ENCODE peak calls at places on chromosomes 16 and 17, in seven cellular contexts. C is thoracic aorta, U is Caki2, W is hypothalamus, O is hepatocyte, P is NCI-H1930, R is anterior cingulate cortex. Q is an unnamed sample.

GRCh38 chr16:28494141-28494851 is at the start of gene APOBR:
- DNase-seq in W (peak; percentile 31), O (no peak), P (no peak), R (no peak), C (no peak), U (no peak), Q (no peak)

GRCh38 chr16:49366669-49367068 is 6.9 kb upstream of the C16orf78 start:
- DNase-seq in O (no peak), R (no peak), C (no peak), W (no peak), P (no peak), U (no peak), Q (no peak)

GRCh38 chr17:68175905-68176304 is 71.9 kb upstream of the AMZ2 start:
- DNase-seq in U (no peak), R (no peak), O (no peak), C (no peak), W (no peak), P (no peak), Q (no peak)

GRCh38 chr16:15897834-15898254 is 9.4 kb upstream of the CEP20 start:
- DNase-seq in C (no peak), U (no peak), R (no peak), W (no peak), O (no peak), P (no peak), Q (no peak)

GRCh38 chr16:49342336-49343265 is 31.0 kb upstream of the C16orf78 start:
- DNase-seq in C (no peak), P (no peak), O (no peak), W (no peak), R (no peak), U (no peak), Q (no peak)

GRCh38 chr16:19389246-19389645 is 28.4 kb upstream of the TMC5 start:
- DNase-seq in W (peak; percentile 2), U (no peak), P (peak; percentile 46), R (no peak), O (peak; percentile 78), C (no peak), Q (no peak)

GRCh38 chr17:33989357-33990148 is 265.5 kb upstream of the CCL2 start:
- DNase-seq in O (no peak), R (no peak), P (no peak), C (no peak), U (no peak), W (no peak), Q (no peak)

GRCh38 chr17:59621771-59622170 is 2.1 kb downstream of the CLTC start:
- DNase-seq in R (no peak), P (no peak), C (no peak), W (no peak), U (no peak), O (no peak), Q (no peak)

GRCh38 chr16:77905356-77905920 is 116.9 kb upstream of the CLEC3A start:
- DNase-seq in R (no peak), C (no peak), W (no peak), P (peak; percentile 33), U (peak; percentile 28), O (peak; percentile 13), Q (no peak)

GRCh38 chr16:51393381-51394005 is 242.4 kb upstream of the SALL1 start:
- DNase-seq in P (no peak), O (no peak), U (peak; percentile 50), R (no peak), C (no peak), W (no peak), Q (no peak)

GRCh38 chr16:57720142-57720575 is 15.4 kb upstream of the KATNB1 start:
- DNase-seq in W (peak; percentile 46), O (peak; percentile 78), U (peak; percentile 28), P (no peak), R (no peak), C (no peak), Q (no peak)

GRCh38 chr16:57551057-57551456 is 8.6 kb downstream of the ADGRG5 start:
- DNase-seq in C (no peak), R (no peak), U (no peak), P (no peak), O (no peak), W (no peak), Q (no peak)

GRCh38 chr17:73759324-73760185 is 115.3 kb upstream of the SDK2 start:
- DNase-seq in C (no peak), P (no peak), U (no peak), W (no peak), R (no peak), O (no peak), Q (no peak)

GRCh38 chr16:82755570-82756282 is 129.0 kb downstream of the CDH13 start:
- DNase-seq in W (no peak), U (no peak), R (no peak), P (no peak), O (no peak), C (no peak), Q (no peak)

GRCh38 chr17:9468937-9469336 is 106.7 kb downstream of the STX8 start:
- DNase-seq in W (no peak), C (no peak), P (no peak), R (no peak), U (no peak), O (no peak), Q (no peak)

GRCh38 chr17:70119961-70120360 is 44.9 kb downstream of the KCNJ16 start:
- DNase-seq in C (no peak), U (no peak), O (no peak), W (no peak), R (no peak), P (no peak), Q (no peak)

GRCh38 chr16:15915555-15916081 is 27.2 kb upstream of the CEP20 start:
- DNase-seq in P (no peak), O (no peak), R (no peak), W (no peak), C (no peak), U (no peak), Q (no peak)

GRCh38 chr17:37028040-37028439 is 79.3 kb downstream of the AATF start:
- DNase-seq in P (no peak), R (no peak), U (no peak), W (no peak), C (no peak), O (no peak), Q (no peak)

GRCh38 chr16:66026211-66026610 is 340.3 kb upstream of the CDH5 start:
- DNase-seq in P (no peak), U (no peak), R (no peak), C (no peak), W (no peak), O (peak; percentile 23), Q (no peak)

GRCh38 chr16:56824335-56824734 is 40.7 kb upstream of the SLC12A3 start:
- DNase-seq in O (no peak), W (peak; percentile 16), R (no peak), U (no peak), P (peak; percentile 69), C (no peak), Q (no peak)

GRCh38 chr16:82241469-82242052 is 71.5 kb upstream of the MPHOSPH6 start:
- DNase-seq in U (no peak), C (no peak), W (no peak), O (no peak), R (no peak), P (no peak), Q (no peak)

GRCh38 chr17:63568563-63568962 is 18.3 kb downstream of the DCAF7 start:
- DNase-seq in C (no peak), U (no peak), W (no peak), O (no peak), R (no peak), P (no peak), Q (no peak)

GRCh38 chr17:12024332-12024731 is 3.7 kb downstream of the MAP2K4 start:
- DNase-seq in R (no peak), O (no peak), C (no peak), U (peak; percentile 40), W (no peak), P (no peak), Q (no peak)

GRCh38 chr17:63433746-63434591 is 12.1 kb downstream of the CYB561 start:
- DNase-seq in O (peak; percentile 52), R (no peak), C (peak; percentile 70), W (peak; percentile 18), U (no peak), P (no peak), Q (no peak)

GRCh38 chr16:50669741-50670140 is 11.4 kb downstream of the SNX20 start:
- DNase-seq in O (no peak), P (no peak), U (no peak), W (no peak), C (no peak), R (no peak), Q (no peak)

GRCh38 chr17:60604686-60605334 is 4.8 kb downstream of the PPM1D start:
- DNase-seq in O (no peak), W (no peak), P (no peak), R (no peak), U (peak; percentile 82), C (peak; percentile 64), Q (no peak)

GRCh38 chr16:50709061-50709695 is 15.8 kb downstream of the NOD2 start:
- DNase-seq in C (no peak), P (no peak), U (no peak), W (no peak), O (no peak), R (no peak), Q (no peak)

GRCh38 chr17:77132411-77133086 is 8.2 kb upstream of the SEC14L1 start:
- DNase-seq in U (no peak), O (no peak), R (no peak), C (no peak), W (no peak), P (no peak), Q (no peak)

GRCh38 chr16:88772871-88773811 is 11.9 kb downstream of the PIEZO1 start:
- DNase-seq in P (no peak), U (peak; percentile 51), O (peak; percentile 83), C (no peak), W (no peak), R (no peak), Q (no peak)

GRCh38 chr17:29084476-29085148 is 41.7 kb downstream of the PIPOX start:
- DNase-seq in U (no peak), C (no peak), P (no peak), O (peak; percentile 74), R (no peak), W (no peak), Q (peak; percentile 18)

GRCh38 chr17:41544497-41544896 is 16.4 kb upstream of the KRT19 start:
- DNase-seq in C (no peak), U (peak; percentile 82), R (no peak), W (no peak), O (peak; percentile 79), P (no peak), Q (no peak)

GRCh38 chr17:78240012-78240655 is 8.7 kb downstream of the TMEM235 start:
- DNase-seq in W (no peak), P (no peak), U (no peak), O (no peak), R (no peak), C (no peak), Q (no peak)

GRCh38 chr16:10694306-10694705 is 424 bp downstream of the TEKT5 start:
- DNase-seq in R (no peak), O (no peak), U (no peak), C (no peak), W (no peak), P (no peak), Q (no peak)

GRCh38 chr17:32103476-32104113 is 38.7 kb upstream of the RHOT1 start:
- DNase-seq in R (no peak), O (no peak), P (no peak), W (no peak), U (no peak), C (no peak), Q (no peak)

GRCh38 chr16:82082097-82082496 is 47.0 kb downstream of the HSD17B2 start:
- DNase-seq in R (no peak), W (no peak), U (no peak), O (no peak), P (no peak), C (no peak), Q (no peak)

GRCh38 chr17:40021471-40021961 is 6.3 kb downstream of the CSF3 start:
- DNase-seq in C (no peak), R (no peak), P (no peak), O (no peak), U (peak; percentile 69), W (no peak), Q (no peak)

GRCh38 chr16:86087561-86088230 is 188.7 kb downstream of the IRF8 start:
- DNase-seq in P (no peak), R (no peak), W (no peak), C (no peak), U (no peak), O (no peak), Q (no peak)

GRCh38 chr16:84729716-84730320 is 30.0 kb downstream of the USP10 start:
- DNase-seq in W (no peak), U (peak; percentile 22), O (no peak), C (no peak), R (no peak), P (no peak), Q (no peak)

Q was measured in SK-N-MC.